ENCODE peak calls at places on chromosomes 7 and 10, in eight cellular contexts. T is IMR-90; C is neuronal stem cell; B is CD4-positive, CD25-positive, alpha-beta regulatory T cell; R is body of pancreas; H is HCT116; N is suprapubic skin; L is BE2C. P is an unnamed sample. For H3K4me1, the result is how much of the 10 kb centered on the place peaks cover.

GRCh38 chr7:20241491-20242261 is 24.5 kb upstream of the MACC1 start:
- DNase-seq in R (no peak), C (no peak), N (no peak), L (no peak), B (no peak), H (no peak), T (peak), P (peak)

GRCh38 chr10:126661356-126661755 is 9.1 kb downstream of the C10orf90 start:
- DNase-seq in B (no peak), C (no peak), N (no peak), H (no peak), R (no peak), T (no peak), L (no peak), P (no peak)

GRCh38 chr7:107069457-107069856 is 25.0 kb downstream of the PRKAR2B start:
- DNase-seq in C (no peak), T (no peak), N (no peak), L (no peak), R (no peak), H (no peak), B (no peak), P (peak)

GRCh38 chr10:46229144-46229563 is 57.6 kb upstream of the ANTXRL start:
- DNase-seq in T (no peak), R (no peak), H (no peak), L (peak), C (peak), B (peak), N (peak), P (peak)

GRCh38 chr7:127819975-127820778 is 168.2 kb downstream of the SND1 start:
- DNase-seq in B (peak), T (peak), R (no peak), C (no peak), L (no peak), N (no peak), H (peak), P (peak)

GRCh38 chr10:89373916-89374711 is 3.7 kb upstream of the IFIT1B start:
- DNase-seq in C (no peak), L (peak), N (peak), B (no peak), H (no peak), R (peak), T (peak), P (peak)

GRCh38 chr10:123577921-123578461 is 88.2 kb upstream of the GPR26 start:
- DNase-seq in H (no peak), T (no peak), R (no peak), C (no peak), N (no peak), B (no peak), L (no peak), P (no peak)

GRCh38 chr10:17428616-17429097 is 25.7 kb downstream of the ST8SIA6 start:
- DNase-seq in H (no peak), B (peak), N (no peak), T (no peak), L (no peak), C (no peak), R (no peak), P (no peak)

GRCh38 chr7:131196808-131197207 is 130.9 kb upstream of the MKLN1 start:
- DNase-seq in L (no peak), C (peak), B (no peak), R (no peak), N (no peak), H (no peak), T (peak), P (peak)

GRCh38 chr7:18771834-18772566 is 276.5 kb downstream of the HDAC9 start:
- DNase-seq in N (no peak), L (no peak), B (no peak), R (no peak), T (no peak), H (no peak), C (no peak), P (peak)

GRCh38 chr10:11846542-11846941 is 23.4 kb downstream of the PROSER2 start:
- DNase-seq in B (no peak), R (no peak), H (no peak), C (no peak), T (peak), L (no peak), N (no peak), P (peak)

GRCh38 chr7:36205844-36206243 is 52.8 kb downstream of the EEPD1 start:
- DNase-seq in L (no peak), N (no peak), T (no peak), R (no peak), C (no peak), B (no peak), H (no peak), P (no peak)

GRCh38 chr7:30697716-30698460 is 15.6 kb upstream of the CRHR2 start:
- DNase-seq in C (no peak), L (no peak), T (no peak), R (no peak), N (no peak), B (no peak), H (no peak), P (no peak)

GRCh38 chr10:88081457-88082054 is 218.1 kb downstream of the PTEN start:
- DNase-seq in T (no peak), C (no peak), L (no peak), R (no peak), B (no peak), H (no peak), N (no peak), P (no peak)

GRCh38 chr10:88082806-88083596 is 219.6 kb downstream of the PTEN start:
- DNase-seq in N (no peak), H (no peak), L (no peak), B (no peak), R (no peak), T (no peak), C (no peak), P (no peak)

GRCh38 chr10:88082391-88082790 is 219.0 kb downstream of the PTEN start:
- DNase-seq in T (no peak), L (no peak), N (no peak), C (no peak), B (no peak), H (no peak), R (no peak), P (no peak)

GRCh38 chr10:88077977-88078376 is 214.6 kb downstream of the PTEN start:
- DNase-seq in H (no peak), N (no peak), B (no peak), R (no peak), L (no peak), C (no peak), T (no peak), P (no peak)

GRCh38 chr10:88080213-88080612 is 216.8 kb downstream of the PTEN start:
- DNase-seq in L (no peak), N (no peak), T (peak), H (no peak), R (peak), C (no peak), B (no peak), P (peak)
- H3K4me1 ChIP-seq in L (under half), N (under half), T (under half), H (under half), R (under half), C (under half), B (under half), P (under half)

GRCh38 chr7:118872568-118872967 is 648.1 kb downstream of the ANKRD7 start:
- DNase-seq in R (no peak), L (no peak), H (peak), T (no peak), B (no peak), N (no peak), C (no peak), P (no peak)

GRCh38 chr7:118878336-118878735 is 653.8 kb downstream of the ANKRD7 start:
- DNase-seq in R (no peak), B (no peak), N (no peak), T (no peak), L (no peak), C (no peak), H (no peak), P (no peak)

DNA sequence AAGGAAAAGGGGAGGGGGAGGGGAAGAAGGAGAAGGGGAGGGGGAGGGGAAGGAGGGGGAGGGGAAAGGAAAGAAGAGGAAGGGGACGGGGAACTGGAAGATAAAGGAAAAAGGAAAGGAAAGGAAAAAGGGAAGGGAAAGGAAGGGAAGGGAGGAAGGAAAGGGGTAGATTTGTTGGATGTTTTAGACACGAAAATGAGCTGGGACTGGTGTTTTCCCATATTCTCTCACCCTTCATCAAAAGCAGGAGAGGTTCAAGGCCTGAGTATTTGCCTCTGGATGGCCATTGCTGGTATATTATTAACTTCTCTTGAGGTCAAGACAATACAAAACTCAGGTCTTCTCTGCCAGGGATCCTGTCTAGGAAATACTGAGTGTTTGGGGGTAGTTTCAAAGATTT is 652.7 kb downstream of the ANKRD7 start:
- DNase-seq in B (no peak), T (no peak), H (no peak), R (no peak), C (no peak), N (no peak), L (no peak), P (no peak)
- H3K4me1 ChIP-seq in B (under half), T (under half), H (under half), R (under half), C (under half), N (under half), L (under half), P (under half)

DNA sequence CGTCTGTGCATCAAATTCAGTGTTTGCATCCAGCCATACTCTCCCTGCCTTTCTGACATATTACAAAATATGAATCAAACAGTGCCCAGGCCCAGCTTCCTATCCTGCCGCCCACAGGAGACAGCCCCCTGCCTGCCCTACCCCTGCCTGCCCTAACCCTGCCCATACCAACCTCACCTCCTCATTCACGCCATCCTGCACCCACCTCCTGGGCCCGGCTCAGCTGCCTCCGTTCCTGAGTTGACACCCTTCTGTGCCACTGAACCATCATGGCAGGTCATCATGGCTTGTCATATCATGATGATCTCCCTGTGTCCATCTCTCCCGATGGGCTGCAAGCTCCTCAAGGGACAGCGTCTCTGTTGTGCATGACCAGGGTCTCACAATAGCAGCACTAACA is 72.3 kb downstream of the TNS3 start:
- DNase-seq in H (no peak), T (no peak), R (no peak), L (no peak), C (no peak), N (no peak), B (no peak), P (no peak)
- H3K4me1 ChIP-seq in H (under half), T (under half), R (under half), L (under half), C (under half), N (under half), B (under half), P (under half)

DNA sequence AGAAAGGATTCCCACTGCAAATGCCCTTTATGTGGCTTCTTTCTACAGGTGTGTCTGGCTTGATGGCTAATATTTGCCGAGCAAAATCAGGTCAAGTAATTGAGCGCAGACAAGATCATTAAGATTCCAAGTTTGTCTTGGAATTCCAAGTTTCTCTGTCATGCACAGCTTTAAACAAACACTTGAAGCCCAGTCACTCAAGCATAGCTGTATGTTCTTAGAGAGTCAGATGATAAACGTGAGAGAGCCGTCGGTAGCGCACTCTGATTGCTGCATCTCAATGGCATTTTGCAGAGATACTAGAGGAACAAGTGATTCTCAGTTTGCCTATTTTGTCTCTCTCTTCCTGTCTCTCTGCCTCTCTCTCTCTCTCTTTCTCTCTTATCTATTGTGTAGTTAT is 658 bp downstream of the DMBT1 start:
- DNase-seq in H (no peak), R (no peak), B (no peak), C (no peak), N (no peak), T (no peak), L (no peak), P (peak)
- H3K4me1 ChIP-seq in H (under half), R (under half), B (under half), C (under half), N (under half), T (under half), L (under half), P (under half)

GRCh38 chr7:76008156-76008687 is 13.8 kb upstream of the TMEM120A start:
- DNase-seq in N (no peak), R (no peak), L (no peak), B (peak), T (no peak), H (no peak), C (no peak), P (no peak)

GRCh38 chr7:76009672-76010600 is 15.5 kb upstream of the TMEM120A start:
- DNase-seq in N (no peak), H (no peak), C (no peak), B (no peak), L (no peak), T (no peak), R (no peak), P (no peak)

GRCh38 chr7:76016191-76016947 is 22.0 kb upstream of the TMEM120A start:
- DNase-seq in H (no peak), T (peak), B (no peak), N (no peak), L (no peak), C (no peak), R (no peak), P (no peak)

DNA sequence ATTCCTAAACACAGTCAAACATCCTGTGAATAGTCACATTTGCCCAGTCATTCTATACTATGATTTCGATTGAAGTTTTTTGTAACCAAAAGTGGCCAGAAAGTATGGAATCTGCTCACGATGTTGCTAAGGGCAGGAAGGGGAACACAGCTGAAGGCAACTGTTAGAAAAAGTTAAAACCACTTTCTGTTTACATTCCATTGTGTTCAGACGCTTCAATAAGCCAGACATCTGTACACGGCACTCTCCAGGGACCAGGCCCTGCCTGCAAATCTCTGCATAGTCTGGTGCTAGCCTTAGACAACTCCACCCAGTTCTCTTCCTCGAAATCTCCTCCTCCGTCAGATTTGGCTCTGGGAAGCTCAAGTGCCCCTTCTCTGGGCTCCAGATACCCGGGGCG is 17.0 kb upstream of the TMEM120A start:
- DNase-seq in H (no peak), R (peak), N (no peak), C (no peak), T (peak), B (no peak), L (no peak), P (peak)
- H3K4me1 ChIP-seq in H (under half), R (under half), N (under half), C (under half), T (under half), B (under half), L (under half), P (under half)

DNA sequence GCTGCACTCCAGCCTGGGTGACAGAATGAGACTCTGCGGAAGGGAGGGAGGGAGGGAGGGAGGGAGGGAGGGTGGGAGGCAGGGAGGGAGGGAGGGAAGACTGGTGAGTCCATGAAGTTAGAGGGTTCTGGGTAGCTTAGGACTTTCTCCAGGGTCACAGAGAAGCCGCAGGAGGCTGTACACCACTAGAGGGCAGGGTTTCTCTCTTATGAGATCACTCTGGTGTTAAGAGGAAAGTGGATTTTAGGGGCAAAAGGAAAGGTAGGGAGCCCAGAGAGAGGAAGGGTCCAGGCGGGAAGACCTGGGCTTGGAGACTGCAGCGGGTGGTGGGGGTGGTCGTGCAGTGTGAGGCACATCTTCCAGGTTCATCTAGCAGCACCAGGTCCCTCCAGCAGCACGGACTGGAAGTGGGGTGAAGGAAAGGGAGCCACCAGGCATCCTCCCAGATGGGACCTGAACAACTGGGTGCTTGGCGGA is 48.7 kb upstream of the SLC29A3 start:
- DNase-seq in B (peak), C (peak), N (no peak), H (peak), L (peak), R (peak), T (peak), P (peak)
- H3K4me1 ChIP-seq in B (under half), C (under half), N (under half), H (under half), L (half or more), R (under half), T (under half), P (under half)

P was measured in adipocyte.